ENCODE peak calls at places on chromosomes 5 and 9, in eight cellular contexts. One of them, this sample, is unnamed.

GRCh38 chr9:19511694-19512093 is 102.9 kb downstream of the ACER2 start:
- DNase-seq in HFFc6: no peak
- DNase-seq in mammary epithelial cell: no peak
- DNase-seq in progenitor cell of endocrine pancreas: no peak
- DNase-seq in PC-3: no peak
- DNase-seq in lower leg skin: no peak
- DNase-seq in stomach: no peak
- DNase-seq in H9: no peak
- DNase-seq in this sample: no peak

GRCh38 chr5:139644001-139644456 is 4.1 kb upstream of the CXXC5 start:
- DNase-seq in mammary epithelial cell: no peak
- DNase-seq in lower leg skin: no peak
- DNase-seq in HFFc6: no peak
- DNase-seq in progenitor cell of endocrine pancreas: no peak
- DNase-seq in stomach: peak
- DNase-seq in PC-3: no peak
- DNase-seq in H9: no peak
- DNase-seq in this sample: no peak

GRCh38 chr5:62593331-62593730 is 14.7 kb downstream of the LRRC70 start:
- DNase-seq in HFFc6: peak
- DNase-seq in progenitor cell of endocrine pancreas: no peak
- DNase-seq in stomach: no peak
- DNase-seq in mammary epithelial cell: no peak
- DNase-seq in PC-3: no peak
- DNase-seq in H9: no peak
- DNase-seq in lower leg skin: no peak
- DNase-seq in this sample: no peak

GRCh38 chr9:3880851-3881250 is 355.1 kb upstream of the RFX3 start:
- DNase-seq in HFFc6: peak
- DNase-seq in stomach: no peak
- DNase-seq in progenitor cell of endocrine pancreas: no peak
- DNase-seq in lower leg skin: no peak
- DNase-seq in H9: no peak
- DNase-seq in mammary epithelial cell: peak
- DNase-seq in PC-3: peak
- DNase-seq in this sample: no peak

GRCh38 chr9:85610074-85610855 is 131.5 kb downstream of the AGTPBP1 start:
- DNase-seq in lower leg skin: peak
- DNase-seq in H9: no peak
- DNase-seq in mammary epithelial cell: peak
- DNase-seq in HFFc6: peak
- DNase-seq in PC-3: peak
- DNase-seq in progenitor cell of endocrine pancreas: no peak
- DNase-seq in stomach: no peak
- DNase-seq in this sample: no peak

GRCh38 chr9:38068616-38068865 is 486 bp downstream of the SHB start:
- DNase-seq in progenitor cell of endocrine pancreas: no peak
- DNase-seq in stomach: peak
- DNase-seq in HFFc6: no peak
- DNase-seq in PC-3: peak
- DNase-seq in H9: no peak
- DNase-seq in mammary epithelial cell: peak
- DNase-seq in lower leg skin: no peak
- DNase-seq in this sample: no peak

GRCh38 chr5:6920628-6921256 is 207.5 kb downstream of the TENT4A start:
- DNase-seq in PC-3: no peak
- DNase-seq in mammary epithelial cell: no peak
- DNase-seq in progenitor cell of endocrine pancreas: no peak
- DNase-seq in lower leg skin: no peak
- DNase-seq in stomach: no peak
- DNase-seq in H9: no peak
- DNase-seq in HFFc6: no peak
- DNase-seq in this sample: no peak

GRCh38 chr5:38757451-38758245 is 88.2 kb upstream of the OSMR start:
- DNase-seq in lower leg skin: no peak
- DNase-seq in H9: no peak
- DNase-seq in PC-3: no peak
- DNase-seq in HFFc6: no peak
- DNase-seq in mammary epithelial cell: no peak
- DNase-seq in progenitor cell of endocrine pancreas: no peak
- DNase-seq in stomach: no peak
- DNase-seq in this sample: no peak

GRCh38 chr5:32145378-32145777 is 28.7 kb downstream of the GOLPH3 start:
- DNase-seq in H9: no peak
- DNase-seq in HFFc6: no peak
- DNase-seq in mammary epithelial cell: no peak
- DNase-seq in PC-3: no peak
- DNase-seq in lower leg skin: no peak
- DNase-seq in stomach: no peak
- DNase-seq in progenitor cell of endocrine pancreas: no peak
- DNase-seq in this sample: no peak

GRCh38 chr9:6000955-6001354 is 14.5 kb downstream of the RANBP6 start:
- DNase-seq in HFFc6: no peak
- DNase-seq in stomach: no peak
- DNase-seq in lower leg skin: no peak
- DNase-seq in progenitor cell of endocrine pancreas: no peak
- DNase-seq in PC-3: no peak
- DNase-seq in mammary epithelial cell: no peak
- DNase-seq in H9: no peak
- DNase-seq in this sample: no peak

GRCh38 chr9:133575673-133576590 is 33.3 kb downstream of the FAM163B start:
- DNase-seq in H9: no peak
- DNase-seq in mammary epithelial cell: no peak
- DNase-seq in progenitor cell of endocrine pancreas: no peak
- DNase-seq in stomach: no peak
- DNase-seq in lower leg skin: no peak
- DNase-seq in PC-3: no peak
- DNase-seq in HFFc6: no peak
- DNase-seq in this sample: no peak

GRCh38 chr9:70924905-70925547 is 196.4 kb downstream of the TRPM3 start:
- DNase-seq in progenitor cell of endocrine pancreas: peak
- DNase-seq in HFFc6: peak
- DNase-seq in PC-3: peak
- DNase-seq in lower leg skin: peak
- DNase-seq in H9: peak
- DNase-seq in stomach: peak
- DNase-seq in mammary epithelial cell: peak
- DNase-seq in this sample: no peak

GRCh38 chr5:59042683-59043082 is 459.8 kb downstream of the RAB3C start:
- DNase-seq in progenitor cell of endocrine pancreas: no peak
- DNase-seq in HFFc6: no peak
- DNase-seq in H9: no peak
- DNase-seq in lower leg skin: no peak
- DNase-seq in PC-3: peak
- DNase-seq in mammary epithelial cell: no peak
- DNase-seq in stomach: peak
- DNase-seq in this sample: no peak

GRCh38 chr5:87390576-87391199 is 22.0 kb downstream of the CCNH start:
- DNase-seq in PC-3: peak
- DNase-seq in lower leg skin: no peak
- DNase-seq in stomach: no peak
- DNase-seq in progenitor cell of endocrine pancreas: no peak
- DNase-seq in H9: no peak
- DNase-seq in mammary epithelial cell: no peak
- DNase-seq in HFFc6: no peak
- DNase-seq in this sample: no peak

GRCh38 chr9:2263665-2264064 is 248.5 kb downstream of the SMARCA2 start:
- DNase-seq in lower leg skin: no peak
- DNase-seq in progenitor cell of endocrine pancreas: no peak
- DNase-seq in stomach: no peak
- DNase-seq in H9: no peak
- DNase-seq in PC-3: no peak
- DNase-seq in HFFc6: no peak
- DNase-seq in mammary epithelial cell: no peak
- DNase-seq in this sample: no peak

GRCh38 chr5:43156388-43156787 is 35.6 kb upstream of the NIM1K start:
- DNase-seq in lower leg skin: no peak
- DNase-seq in mammary epithelial cell: no peak
- DNase-seq in HFFc6: no peak
- DNase-seq in PC-3: no peak
- DNase-seq in progenitor cell of endocrine pancreas: no peak
- DNase-seq in stomach: no peak
- DNase-seq in H9: no peak
- DNase-seq in this sample: no peak

GRCh38 chr9:71249729-71250317 is 128.4 kb upstream of the TRPM3 start:
- DNase-seq in PC-3: peak
- DNase-seq in stomach: no peak
- DNase-seq in H9: no peak
- DNase-seq in HFFc6: peak
- DNase-seq in mammary epithelial cell: peak
- DNase-seq in lower leg skin: no peak
- DNase-seq in progenitor cell of endocrine pancreas: no peak
- DNase-seq in this sample: no peak

GRCh38 chr5:143140492-143141231 is 262.8 kb downstream of the NR3C1 start:
- DNase-seq in mammary epithelial cell: no peak
- DNase-seq in PC-3: peak
- DNase-seq in lower leg skin: peak
- DNase-seq in HFFc6: no peak
- DNase-seq in progenitor cell of endocrine pancreas: no peak
- DNase-seq in stomach: peak
- DNase-seq in H9: no peak
- DNase-seq in this sample: no peak

GRCh38 chr5:123530728-123531127 is 18.8 kb downstream of the CSNK1G3 start:
- DNase-seq in PC-3: no peak
- DNase-seq in lower leg skin: no peak
- DNase-seq in stomach: no peak
- DNase-seq in progenitor cell of endocrine pancreas: no peak
- DNase-seq in HFFc6: no peak
- DNase-seq in mammary epithelial cell: no peak
- DNase-seq in H9: no peak
- DNase-seq in this sample: no peak

GRCh38 chr9:89339807-89340206 is 21.5 kb downstream of the SECISBP2 start:
- DNase-seq in HFFc6: no peak
- DNase-seq in mammary epithelial cell: no peak
- DNase-seq in PC-3: no peak
- DNase-seq in H9: no peak
- DNase-seq in progenitor cell of endocrine pancreas: no peak
- DNase-seq in lower leg skin: no peak
- DNase-seq in stomach: no peak
- DNase-seq in this sample: no peak

GRCh38 chr9:89340332-89340731 is 22.0 kb downstream of the SECISBP2 start:
- DNase-seq in H9: no peak
- DNase-seq in lower leg skin: no peak
- DNase-seq in mammary epithelial cell: no peak
- DNase-seq in stomach: no peak
- DNase-seq in PC-3: no peak
- DNase-seq in HFFc6: no peak
- DNase-seq in progenitor cell of endocrine pancreas: no peak
- DNase-seq in this sample: no peak

GRCh38 chr9:89342213-89342612 is 23.9 kb downstream of the SECISBP2 start:
- DNase-seq in progenitor cell of endocrine pancreas: no peak
- DNase-seq in H9: no peak
- DNase-seq in HFFc6: no peak
- DNase-seq in PC-3: no peak
- DNase-seq in mammary epithelial cell: no peak
- DNase-seq in stomach: no peak
- DNase-seq in lower leg skin: no peak
- DNase-seq in this sample: no peak

GRCh38 chr9:89345476-89345875 is 27.2 kb downstream of the SECISBP2 start:
- DNase-seq in H9: no peak
- DNase-seq in mammary epithelial cell: no peak
- DNase-seq in lower leg skin: no peak
- DNase-seq in progenitor cell of endocrine pancreas: no peak
- DNase-seq in HFFc6: no peak
- DNase-seq in stomach: no peak
- DNase-seq in PC-3: no peak
- DNase-seq in this sample: no peak

DNA sequence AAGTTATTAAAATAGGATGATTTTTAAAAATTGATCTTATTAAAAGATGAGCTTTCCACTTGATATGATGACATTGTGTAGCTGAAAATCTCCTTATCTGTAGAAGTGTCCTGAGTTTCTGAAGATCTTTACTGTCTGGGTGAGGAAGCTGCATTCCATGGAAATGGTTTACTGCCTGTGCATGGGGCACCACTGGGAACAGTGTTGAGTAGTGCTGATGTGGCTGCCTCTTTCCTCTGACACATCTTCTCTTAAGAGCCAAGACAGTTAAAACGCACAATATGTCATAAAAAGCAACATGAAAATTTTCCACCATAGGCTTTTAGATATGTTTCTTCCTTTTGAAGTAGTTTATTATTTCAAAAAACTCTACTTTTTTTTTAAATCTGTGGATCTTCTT is 24.6 kb downstream of the SECISBP2 start:
- DNase-seq in stomach: no peak
- DNase-seq in H9: no peak
- DNase-seq in PC-3: no peak
- DNase-seq in HFFc6: peak
- DNase-seq in mammary epithelial cell: no peak
- DNase-seq in progenitor cell of endocrine pancreas: no peak
- DNase-seq in lower leg skin: no peak
- DNase-seq in this sample: no peak
- TF ChIP-seq CTCF in stomach: no peak
- TF ChIP-seq CTCF in H9: no peak
- TF ChIP-seq CTCF in PC-3: no peak
- TF ChIP-seq CTCF in HFFc6: no peak
- TF ChIP-seq CTCF in mammary epithelial cell: no peak
- TF ChIP-seq CTCF in progenitor cell of endocrine pancreas: no peak
- TF ChIP-seq CTCF in lower leg skin: no peak
- TF ChIP-seq CTCF in this sample: no peak

DNA sequence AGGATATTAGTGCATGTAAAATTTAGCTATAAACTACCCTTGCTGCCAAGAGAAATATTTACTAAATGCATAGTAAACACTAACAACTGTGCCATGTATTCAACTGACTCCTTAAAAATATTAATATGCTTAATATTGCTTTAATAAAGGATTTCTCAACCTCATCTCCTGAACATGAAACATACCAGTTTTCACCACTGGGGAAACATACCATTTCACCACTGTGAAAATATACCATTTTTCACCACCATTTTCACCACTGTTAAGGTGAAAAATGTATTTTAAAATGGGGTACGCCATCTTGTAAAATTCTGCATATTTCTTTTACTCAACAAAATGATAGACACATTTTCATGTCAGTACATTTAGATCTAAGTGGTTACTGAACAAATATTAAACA is 4.5 kb downstream of the RAB14 start:
- DNase-seq in H9: no peak
- DNase-seq in progenitor cell of endocrine pancreas: no peak
- DNase-seq in mammary epithelial cell: no peak
- DNase-seq in lower leg skin: no peak
- DNase-seq in HFFc6: no peak
- DNase-seq in PC-3: no peak
- DNase-seq in stomach: no peak
- DNase-seq in this sample: no peak
- TF ChIP-seq CTCF in H9: no peak
- TF ChIP-seq CTCF in progenitor cell of endocrine pancreas: peak
- TF ChIP-seq CTCF in mammary epithelial cell: peak
- TF ChIP-seq CTCF in lower leg skin: no peak
- TF ChIP-seq CTCF in HFFc6: peak
- TF ChIP-seq CTCF in PC-3: no peak
- TF ChIP-seq CTCF in stomach: no peak
- TF ChIP-seq CTCF in this sample: no peak

GRCh38 chr9:123355761-123356520 is at the start of gene CRB2:
- DNase-seq in PC-3: no peak
- DNase-seq in stomach: no peak
- DNase-seq in progenitor cell of endocrine pancreas: peak
- DNase-seq in HFFc6: no peak
- DNase-seq in lower leg skin: no peak
- DNase-seq in mammary epithelial cell: no peak
- DNase-seq in H9: peak
- DNase-seq in this sample: no peak
- TF ChIP-seq CTCF in PC-3: no peak
- TF ChIP-seq CTCF in stomach: no peak
- TF ChIP-seq CTCF in progenitor cell of endocrine pancreas: peak
- TF ChIP-seq CTCF in HFFc6: no peak
- TF ChIP-seq CTCF in lower leg skin: no peak
- TF ChIP-seq CTCF in mammary epithelial cell: no peak
- TF ChIP-seq CTCF in H9: peak
- TF ChIP-seq CTCF in this sample: no peak

GRCh38 chr5:126354012-126354856 is 69.0 kb upstream of the GRAMD2B start:
- DNase-seq in mammary epithelial cell: peak
- DNase-seq in progenitor cell of endocrine pancreas: no peak
- DNase-seq in stomach: no peak
- DNase-seq in PC-3: peak
- DNase-seq in lower leg skin: no peak
- DNase-seq in HFFc6: peak
- DNase-seq in H9: no peak
- DNase-seq in this sample: no peak
- TF ChIP-seq CTCF in mammary epithelial cell: peak
- TF ChIP-seq CTCF in progenitor cell of endocrine pancreas: peak
- TF ChIP-seq CTCF in stomach: peak
- TF ChIP-seq CTCF in PC-3: peak
- TF ChIP-seq CTCF in lower leg skin: no peak
- TF ChIP-seq CTCF in HFFc6: peak
- TF ChIP-seq CTCF in H9: peak
- TF ChIP-seq CTCF in this sample: no peak